ENCODE peak calls at places on chromosomes 16 and 17, in ten cellular contexts. G, Z, V, I, P, D, J, F, S and A are unnamed samples.

GRCh38 chr16:56631197-56631596 is 1.3 kb upstream of the MT1M start:
- DNase-seq in G (no peak), Z (no peak), V (no peak), I (no peak), P (no peak), D (no peak), J (no peak), F (no peak), S (no peak), A (no peak)

GRCh38 chr17:44071198-44071520 is 624 bp downstream of the G6PC3 start:
- DNase-seq in G (no peak), Z (no peak), V (no peak), I (no peak), P (no peak), D (no peak), J (no peak), F (no peak), S (no peak), A (no peak)

GRCh38 chr17:76497979-76498885 is 3.0 kb downstream of the RHBDF2 start:
- DNase-seq in G (peak; percentile 95), Z (peak; percentile 80), V (peak; percentile 74), I (no peak), P (peak; percentile 74), D (peak; percentile 80), J (no peak), F (peak; percentile 85), S (peak; percentile 83), A (peak; percentile 88)

GRCh38 chr16:20175358-20175757 is 101.7 kb upstream of the GPR139 start:
- DNase-seq in G (no peak), Z (no peak), V (no peak), I (peak; percentile 10), P (no peak), D (no peak), J (no peak), F (no peak), S (no peak), A (no peak)

GRCh38 chr17:73194514-73195222 is 1.8 kb downstream of the COG1 start:
- DNase-seq in G (peak; percentile 42), Z (no peak), V (no peak), I (no peak), P (no peak), D (no peak), J (no peak), F (no peak), S (peak; percentile 88), A (no peak)

GRCh38 chr17:34562387-34562786 is 17.0 kb upstream of the TMEM132E start:
- DNase-seq in G (no peak), Z (no peak), V (no peak), I (no peak), P (no peak), D (peak; percentile 69), J (no peak), F (no peak), S (no peak), A (no peak)

GRCh38 chr17:57448288-57449283 is 192.3 kb downstream of the MSI2 start:
- DNase-seq in G (peak; percentile 21), Z (no peak), V (no peak), I (no peak), P (no peak), D (no peak), J (no peak), F (no peak), S (no peak), A (no peak)

GRCh38 chr16:17448640-17449638 is 21.8 kb downstream of the XYLT1 start:
- DNase-seq in G (no peak), Z (no peak), V (peak; percentile 34), I (peak; percentile 42), P (no peak), D (no peak), J (no peak), F (no peak), S (no peak), A (no peak)

GRCh38 chr17:17347956-17348871 is 45.0 kb downstream of the NT5M start:
- DNase-seq in G (no peak), Z (peak; percentile 10), V (no peak), I (no peak), P (no peak), D (no peak), J (no peak), F (peak; percentile 35), S (no peak), A (no peak)

GRCh38 chr17:17349724-17350106 is 46.5 kb downstream of the NT5M start:
- DNase-seq in G (no peak), Z (peak; percentile 40), V (no peak), I (no peak), P (no peak), D (peak; percentile 28), J (no peak), F (peak; percentile 64), S (no peak), A (no peak)

GRCh38 chr17:17347234-17347955 is 44.2 kb downstream of the NT5M start:
- DNase-seq in G (no peak), Z (peak; percentile 12), V (no peak), I (no peak), P (no peak), D (peak; percentile 26), J (no peak), F (peak; percentile 31), S (no peak), A (no peak)

GRCh38 chr17:17350491-17351355 is 47.5 kb downstream of the NT5M start:
- DNase-seq in G (peak; percentile 52), Z (no peak), V (no peak), I (no peak), P (no peak), D (peak; percentile 80), J (peak; percentile 77), F (no peak), S (peak; percentile 43), A (no peak)

DNA sequence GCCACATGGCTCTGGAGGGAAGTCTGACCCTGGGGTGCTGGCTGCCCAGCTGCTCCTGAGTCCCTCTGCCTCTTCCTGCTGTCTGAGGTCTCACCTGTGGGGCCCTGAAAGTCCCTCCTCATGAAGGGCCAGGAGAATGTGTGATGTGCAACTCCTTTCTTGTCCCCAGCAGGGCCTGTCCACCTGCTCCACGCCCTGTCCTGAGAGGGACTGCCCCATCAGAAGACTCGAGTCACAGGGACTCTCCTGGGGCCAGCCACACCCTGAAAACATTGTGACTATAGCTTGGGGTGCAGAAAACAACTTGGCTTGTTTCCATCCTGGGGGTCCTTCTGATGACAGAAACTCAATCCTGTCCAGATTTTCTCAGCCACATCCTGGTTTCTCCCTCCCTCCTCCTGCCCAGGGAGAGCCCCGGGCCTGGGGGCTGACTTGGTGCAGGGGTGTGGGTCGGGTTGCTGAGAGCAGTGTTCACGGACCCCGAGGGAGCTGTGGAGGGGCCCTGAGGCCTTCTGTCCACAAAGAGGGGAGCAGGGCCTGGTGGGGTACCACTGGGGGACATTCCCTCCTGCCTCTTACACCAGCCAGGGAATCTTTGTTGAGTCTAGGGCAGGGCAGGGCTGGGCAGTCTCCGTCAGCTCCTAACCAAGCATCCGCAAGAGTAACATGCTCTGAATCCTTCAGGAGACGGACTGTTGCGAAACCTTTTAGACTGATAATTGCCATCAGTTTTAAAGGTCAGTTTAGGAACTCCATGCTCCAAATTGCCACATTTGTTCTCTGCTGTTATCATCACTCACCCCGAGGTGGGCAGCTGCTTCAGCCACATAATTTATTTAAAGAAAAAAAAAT is 45.9 kb downstream of the NT5M start:
- DNase-seq in G (no peak), Z (peak; percentile 35), V (no peak), I (no peak), P (no peak), D (peak; percentile 25), J (no peak), F (peak; percentile 63), S (no peak), A (no peak)
- TF ChIP-seq CTCF in G (no peak), Z (no peak), V (no peak), I (no peak), P (no peak), D (no peak), J (no peak), F (no peak), S (no peak), A (no peak)

GRCh38 chr16:77434365-77435239 is at the start of gene ADAMTS18:
- DNase-seq in G (no peak), Z (no peak), V (no peak), I (no peak), P (peak; percentile 52), D (peak; percentile 66), J (no peak), F (no peak), S (no peak), A (peak; percentile 61)

GRCh38 chr16:77439106-77439505 is 4.3 kb upstream of the ADAMTS18 start:
- DNase-seq in G (no peak), Z (no peak), V (no peak), I (no peak), P (no peak), D (no peak), J (no peak), F (no peak), S (no peak), A (no peak)

GRCh38 chr16:77435240-77435819 is 496 bp upstream of the ADAMTS18 start:
- DNase-seq in G (no peak), Z (no peak), V (no peak), I (no peak), P (peak; percentile 42), D (no peak), J (no peak), F (no peak), S (no peak), A (no peak)

GRCh38 chr16:77434022-77434364 is 841 bp downstream of the ADAMTS18 start:
- DNase-seq in G (no peak), Z (no peak), V (no peak), I (no peak), P (no peak), D (no peak), J (no peak), F (no peak), S (no peak), A (no peak)

GRCh38 chr16:77437859-77438258 is 3.0 kb upstream of the ADAMTS18 start:
- DNase-seq in G (no peak), Z (no peak), V (no peak), I (no peak), P (no peak), D (no peak), J (no peak), F (no peak), S (no peak), A (no peak)
- TF ChIP-seq CTCF in G (no peak), Z (no peak), V (no peak), I (no peak), P (no peak), D (peak; percentile 59), J (no peak), F (no peak), S (no peak), A (no peak)

DNA sequence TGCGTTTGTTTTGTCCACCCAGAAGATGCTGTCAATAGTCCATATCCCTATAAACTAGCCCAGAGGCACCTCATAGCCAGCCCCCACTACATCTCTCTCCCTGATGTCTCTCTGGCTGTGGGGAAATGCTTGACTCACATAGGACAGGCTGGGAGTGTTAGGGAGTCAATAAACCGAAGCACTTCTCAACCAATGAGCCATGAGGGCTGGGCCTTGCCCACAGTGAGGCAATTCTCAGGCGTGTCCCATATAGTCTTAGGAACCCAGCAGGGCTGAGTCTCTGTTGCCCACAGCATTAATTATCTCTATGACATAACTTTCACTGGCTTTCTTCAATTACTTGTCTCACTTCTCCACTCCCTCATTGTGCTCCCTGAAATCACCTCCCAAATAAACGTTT is 387.3 kb upstream of the CDH11 start:
- DNase-seq in G (peak; percentile 78), Z (no peak), V (no peak), I (no peak), P (no peak), D (no peak), J (no peak), F (no peak), S (no peak), A (no peak)
- TF ChIP-seq CTCF in G (no peak), Z (no peak), V (no peak), I (no peak), P (no peak), D (no peak), J (no peak), F (no peak), S (no peak), A (no peak)

GRCh38 chr17:80984749-80985148 is 6.9 kb upstream of the CHMP6 start:
- DNase-seq in G (peak; percentile 61), Z (no peak), V (peak; percentile 19), I (no peak), P (no peak), D (peak; percentile 95), J (no peak), F (peak; percentile 30), S (peak; percentile 89), A (no peak)
- TF ChIP-seq CTCF in G (no peak), Z (no peak), V (no peak), I (no peak), P (no peak), D (peak; percentile 31), J (no peak), F (no peak), S (peak; percentile 56), A (no peak)